ENCODE peak calls at places on chromosomes 5 and 9, in nine cellular contexts. W, F, X, C, I, O, P, Y and S are unnamed samples.

GRCh38 chr9:10649076-10649475 is 36.3 kb upstream of the PTPRD start:
- DNase-seq in Y (no peak), O (no peak), X (no peak), F (no peak), I (no peak), P (no peak), W (no peak), C (no peak), S (no peak)

GRCh38 chr9:69023650-69024049 is 9.7 kb upstream of the PRKACG start:
- DNase-seq in F (no peak), Y (no peak), I (no peak), O (no peak), P (no peak), C (no peak), W (no peak), X (no peak), S (no peak)

GRCh38 chr5:581266-581665 is 30.9 kb upstream of the CEP72 start:
- DNase-seq in C (no peak), I (peak), F (no peak), X (no peak), W (no peak), O (no peak), P (no peak), Y (no peak), S (no peak)

GRCh38 chr5:124274949-124275348 is 471.5 kb downstream of the ZNF608 start:
- DNase-seq in P (no peak), F (no peak), Y (no peak), X (no peak), O (no peak), C (peak), W (no peak), I (no peak), S (no peak)

GRCh38 chr5:148830220-148830619 is 3.8 kb downstream of the ADRB2 start:
- DNase-seq in I (no peak), W (no peak), O (no peak), Y (no peak), X (no peak), C (no peak), P (no peak), F (no peak), S (no peak)

GRCh38 chr9:135471751-135472640 is 7.6 kb upstream of the PPP1R26 start:
- DNase-seq in O (no peak), X (no peak), W (no peak), C (no peak), F (no peak), Y (no peak), I (no peak), P (no peak), S (no peak)

GRCh38 chr5:127810014-127810413 is 106.8 kb downstream of the CCDC192 start:
- DNase-seq in O (no peak), F (no peak), X (no peak), P (no peak), C (no peak), I (no peak), W (no peak), Y (no peak), S (no peak)

GRCh38 chr5:5380298-5380697 is 42.2 kb upstream of the ICE1 start:
- DNase-seq in C (no peak), I (no peak), W (no peak), P (no peak), X (no peak), Y (no peak), F (no peak), O (peak), S (no peak)

GRCh38 chr9:78004478-78005229 is 27.0 kb downstream of the GNAQ start:
- DNase-seq in C (peak), P (no peak), W (no peak), O (no peak), F (peak), Y (peak), I (no peak), X (no peak), S (no peak)

GRCh38 chr5:150538007-150538917 is 30.3 kb downstream of the NDST1 start:
- DNase-seq in F (peak), I (no peak), Y (peak), P (no peak), X (no peak), C (peak), W (no peak), O (no peak), S (no peak)

GRCh38 chr5:15501057-15501791 is 1.2 kb downstream of the FBXL7 start:
- DNase-seq in C (peak), P (peak), X (no peak), W (peak), F (peak), I (peak), O (peak), Y (peak), S (peak)

GRCh38 chr9:120151806-120152205 is 428.2 kb downstream of the CDK5RAP2 start:
- DNase-seq in X (no peak), F (no peak), I (no peak), C (no peak), Y (no peak), W (no peak), O (no peak), P (no peak), S (peak)

GRCh38 chr5:80105698-80106439 is 70.7 kb downstream of the THBS4 start:
- DNase-seq in C (no peak), Y (no peak), I (no peak), P (no peak), F (no peak), O (no peak), X (no peak), W (no peak), S (no peak)

GRCh38 chr5:130061746-130062145 is 157.5 kb downstream of the CHSY3 start:
- DNase-seq in Y (no peak), P (no peak), X (no peak), I (no peak), O (no peak), F (no peak), W (no peak), C (no peak), S (no peak)

GRCh38 chr5:81755320-81755719 is 4.4 kb upstream of the SSBP2 start:
- DNase-seq in P (no peak), I (peak), C (peak), X (no peak), Y (peak), F (peak), W (no peak), O (no peak), S (no peak)

GRCh38 chr9:117191504-117192375 is 223.1 kb downstream of the ASTN2 start:
- DNase-seq in F (no peak), X (no peak), C (no peak), W (no peak), O (no peak), P (no peak), Y (no peak), I (no peak), S (no peak)

GRCh38 chr5:67530609-67531255 is 334.1 kb upstream of the CD180 start:
- DNase-seq in X (no peak), W (no peak), O (no peak), I (no peak), C (no peak), P (no peak), F (no peak), Y (no peak), S (peak)

GRCh38 chr9:130371196-130371966 is 73.4 kb upstream of the ASS1 start:
- DNase-seq in C (no peak), O (no peak), I (no peak), Y (no peak), P (no peak), W (no peak), X (no peak), F (peak), S (no peak)

GRCh38 chr9:91047993-91048607 is 246.5 kb downstream of the SYK start:
- DNase-seq in W (no peak), Y (no peak), X (no peak), I (peak), C (peak), O (no peak), P (no peak), F (peak), S (no peak)

GRCh38 chr5:111151998-111152397 is 59.9 kb downstream of the WDR36 start:
- DNase-seq in Y (no peak), P (no peak), I (no peak), F (no peak), X (no peak), C (no peak), O (no peak), W (no peak), S (no peak)

GRCh38 chr9:111832428-111832827 is 37.7 kb upstream of the SHOC1 start:
- DNase-seq in W (no peak), O (no peak), I (no peak), X (no peak), C (no peak), P (no peak), Y (no peak), F (no peak), S (no peak)

GRCh38 chr9:34592895-34593601 is 3.5 kb upstream of the CNTFR start:
- DNase-seq in O (peak), W (no peak), I (peak), C (no peak), P (peak), Y (no peak), X (no peak), F (no peak), S (peak)

GRCh38 chr5:29170609-29171008 is 2022.9 kb upstream of the CDH6 start:
- DNase-seq in I (no peak), X (no peak), O (no peak), W (no peak), Y (no peak), C (no peak), P (no peak), F (no peak), S (no peak)